ENCODE peak calls at places on chromosomes 1 and 21, in eight cellular contexts. E, T, W, U, D, G, M and Z are unnamed samples.

GRCh38 chr1:155657463-155657862 is 31.1 kb downstream of the YY1AP1 start:
- DNase-seq in E (no peak), T (no peak), W (no peak), U (no peak), D (no peak), G (no peak), M (no peak), Z (no peak)

GRCh38 chr21:29056005-29056404 is 17.4 kb downstream of the CCT8 start:
- DNase-seq in E (no peak), T (no peak), W (no peak), U (no peak), D (no peak), G (no peak), M (no peak), Z (no peak)

GRCh38 chr1:153945131-153945794 is 1.3 kb downstream of the DENND4B start:
- DNase-seq in E (peak), T (no peak), W (peak), U (no peak), D (no peak), G (no peak), M (no peak), Z (no peak)

GRCh38 chr21:42307106-42307505 is 8.1 kb downstream of the TFF3 start:
- DNase-seq in E (no peak), T (no peak), W (no peak), U (no peak), D (no peak), G (no peak), M (no peak), Z (no peak)

GRCh38 chr1:67097305-67097704 is 37.5 kb downstream of the C1orf141 start:
- DNase-seq in E (no peak), T (no peak), W (no peak), U (no peak), D (no peak), G (no peak), M (no peak), Z (no peak)

GRCh38 chr1:201500670-201501120 is 6.2 kb downstream of the CSRP1 start:
- DNase-seq in E (peak), T (peak), W (no peak), U (no peak), D (no peak), G (no peak), M (no peak), Z (no peak)

GRCh38 chr1:91700771-91701493 is 185.0 kb downstream of the TGFBR3 start:
- DNase-seq in E (no peak), T (no peak), W (peak), U (no peak), D (no peak), G (no peak), M (no peak), Z (no peak)

GRCh38 chr1:8297245-8297644 is 20.7 kb upstream of the SLC45A1 start:
- DNase-seq in E (no peak), T (no peak), W (no peak), U (no peak), D (no peak), G (no peak), M (no peak), Z (no peak)

GRCh38 chr21:17660449-17660848 is 47.7 kb upstream of the BTG3 start:
- DNase-seq in E (no peak), T (no peak), W (no peak), U (no peak), D (peak), G (no peak), M (no peak), Z (peak)

GRCh38 chr21:33109574-33110339 is 39.8 kb downstream of the OLIG1 start:
- DNase-seq in E (no peak), T (no peak), W (no peak), U (no peak), D (peak), G (no peak), M (no peak), Z (no peak)

GRCh38 chr1:99869304-99869703 is 19.1 kb downstream of the AGL start:
- DNase-seq in E (peak), T (no peak), W (no peak), U (no peak), D (no peak), G (no peak), M (no peak), Z (no peak)

GRCh38 chr1:209899948-209900347 is 38.1 kb upstream of the SYT14 start:
- DNase-seq in E (no peak), T (no peak), W (peak), U (peak), D (no peak), G (no peak), M (no peak), Z (no peak)

GRCh38 chr1:30329802-30330557 is 393.4 kb downstream of the MATN1 start:
- DNase-seq in E (no peak), T (no peak), W (no peak), U (no peak), D (no peak), G (no peak), M (no peak), Z (no peak)

GRCh38 chr21:14064296-14064645 is 146.5 kb downstream of the LIPI start:
- DNase-seq in E (no peak), T (no peak), W (no peak), U (no peak), D (no peak), G (no peak), M (no peak), Z (no peak)

GRCh38 chr1:51294566-51295184 is 35.7 kb downstream of the TTC39A start:
- DNase-seq in E (no peak), T (no peak), W (no peak), U (no peak), D (no peak), G (no peak), M (no peak), Z (no peak)